ENCODE peak calls at places on chromosome 21, in ten cellular contexts. M is Panc1, L is GM12892, I is breast epithelium, Q is sigmoid colon, W is stomach, P is HL-60, Z is K562, B is GM23338, S is transverse colon. A is an unnamed sample.

GRCh38 chr21:45004059-45004422 is 64.2 kb downstream of the SLX9 start:
- DNase-seq in M (no peak), W (no peak), Z (no peak), P (no peak), S (peak; percentile 2), B (no peak), I (no peak), Q (no peak), L (no peak), A (no peak)

GRCh38 chr21:18384771-18385170 is 18.8 kb downstream of the TMPRSS15 start:
- DNase-seq in Z (peak; percentile 11), W (no peak), P (no peak), L (no peak), I (no peak), Q (no peak), M (no peak), B (peak; percentile 76), S (no peak), A (no peak)

GRCh38 chr21:34796518-34797201 is 127.9 kb downstream of the CLIC6 start:
- DNase-seq in L (no peak), Z (no peak), I (no peak), W (no peak), P (no peak), Q (no peak), S (no peak), M (no peak), B (peak; percentile 32), A (no peak)

GRCh38 chr21:22535630-22536029 is 1537.4 kb downstream of the NCAM2 start:
- DNase-seq in S (no peak), W (no peak), P (no peak), M (no peak), L (no peak), Z (no peak), I (no peak), B (no peak), Q (no peak), A (no peak)

GRCh38 chr21:17784604-17785402 is 34.4 kb downstream of the C21orf91 start:
- DNase-seq in M (no peak), W (no peak), L (no peak), Q (no peak), P (peak; percentile 52), S (peak; percentile 30), I (no peak), Z (no peak), B (no peak), A (no peak)

GRCh38 chr21:33308586-33309490 is 15.9 kb upstream of the IFNAR1 start:
- DNase-seq in Z (no peak), M (no peak), P (peak; percentile 88), B (no peak), Q (no peak), I (no peak), L (no peak), S (peak; percentile 71), W (no peak), A (no peak)

GRCh38 chr21:22260274-22260673 is 1262.1 kb downstream of the NCAM2 start:
- DNase-seq in M (no peak), B (no peak), I (no peak), S (no peak), Z (no peak), L (no peak), Q (no peak), W (no peak), P (no peak), A (no peak)

GRCh38 chr21:45461369-45461750 is 56.4 kb downstream of the COL18A1 start:
- DNase-seq in M (no peak), B (no peak), L (no peak), Q (peak; percentile 53), P (no peak), Z (no peak), S (no peak), I (no peak), W (no peak), A (no peak)

GRCh38 chr21:25910809-25911208 is 176.0 kb downstream of the GABPA start:
- DNase-seq in Z (no peak), Q (no peak), W (no peak), I (no peak), S (no peak), B (no peak), M (no peak), L (no peak), P (no peak), A (no peak)

GRCh38 chr21:25909341-25909740 is 174.6 kb downstream of the GABPA start:
- DNase-seq in S (no peak), Z (no peak), Q (no peak), W (no peak), M (no peak), B (no peak), L (no peak), I (no peak), P (no peak), A (no peak)

GRCh38 chr21:25911730-25912401 is 177.1 kb downstream of the GABPA start:
- DNase-seq in I (no peak), S (peak; percentile 49), M (no peak), P (no peak), Q (no peak), W (peak; percentile 77), B (no peak), Z (no peak), L (no peak), A (no peak)

GRCh38 chr21:25913488-25913887 is 178.7 kb downstream of the GABPA start:
- DNase-seq in W (no peak), M (no peak), I (no peak), L (no peak), P (no peak), S (no peak), Q (no peak), Z (no peak), B (no peak), A (no peak)

DNA sequence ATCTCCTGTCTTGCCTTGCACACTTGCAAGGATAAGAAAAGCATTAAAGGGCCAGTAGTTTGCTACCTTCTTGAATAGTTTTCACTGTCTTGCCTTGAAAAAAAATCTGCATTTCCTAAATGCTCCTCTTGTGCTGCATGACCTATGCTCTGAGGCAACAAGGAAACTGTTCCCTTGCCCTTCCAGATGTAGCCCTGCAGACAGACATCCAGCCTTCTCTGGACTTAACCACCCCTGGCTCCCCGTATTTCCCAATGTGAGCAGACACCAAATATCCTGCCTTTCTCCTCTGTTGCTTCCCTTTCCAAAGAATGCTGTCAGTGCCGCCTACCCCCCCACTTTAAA is 177.6 kb downstream of the GABPA start:
- DNase-seq in Q (no peak), W (no peak), L (no peak), B (no peak), S (no peak), Z (no peak), I (no peak), M (no peak), P (no peak), A (no peak)
- TF ChIP-seq POLR2AphosphoS5 in Q (no peak), W (no peak), L (no peak), B (no peak), S (no peak), Z (no peak), I (no peak), M (no peak), P (no peak), A (no peak)

GRCh38 chr21:31366825-31367224 is 22.8 kb upstream of the TIAM1 start:
- DNase-seq in I (peak; percentile 75), M (peak; percentile 69), B (no peak), S (no peak), Q (no peak), P (no peak), Z (no peak), L (no peak), W (peak; percentile 50), A (no peak)
- TF ChIP-seq POLR2AphosphoS5 in I (no peak), M (no peak), B (no peak), S (no peak), Q (no peak), P (no peak), Z (no peak), L (no peak), W (no peak), A (no peak)

GRCh38 chr21:29892379-29892778 is 47.4 kb downstream of the GRIK1 start:
- DNase-seq in I (no peak), P (no peak), B (no peak), S (no peak), L (no peak), Q (no peak), M (no peak), Z (no peak), W (no peak), A (no peak)
- TF ChIP-seq POLR2AphosphoS5 in I (no peak), P (no peak), B (no peak), S (no peak), L (no peak), Q (no peak), M (no peak), Z (no peak), W (no peak), A (no peak)

GRCh38 chr21:43608664-43609063 is 50.6 kb downstream of the HSF2BP start:
- DNase-seq in Q (no peak), M (no peak), S (no peak), P (no peak), W (no peak), L (no peak), Z (no peak), B (no peak), I (no peak), A (no peak)

GRCh38 chr21:43613755-43614638 is 45.3 kb downstream of the HSF2BP start:
- DNase-seq in Z (peak; percentile 44), I (no peak), W (no peak), L (peak; percentile 34), Q (no peak), M (no peak), B (no peak), S (no peak), P (no peak), A (no peak)

GRCh38 chr21:43608225-43608624 is 51.1 kb downstream of the HSF2BP start:
- DNase-seq in L (no peak), W (no peak), P (no peak), Q (no peak), S (no peak), M (no peak), I (no peak), Z (no peak), B (no peak), A (no peak)

GRCh38 chr21:43609501-43610340 is 49.6 kb downstream of the HSF2BP start:
- DNase-seq in Q (peak; percentile 73), M (no peak), W (peak; percentile 84), L (no peak), P (no peak), I (peak; percentile 54), S (peak; percentile 71), B (no peak), Z (no peak), A (peak; percentile 90)

DNA sequence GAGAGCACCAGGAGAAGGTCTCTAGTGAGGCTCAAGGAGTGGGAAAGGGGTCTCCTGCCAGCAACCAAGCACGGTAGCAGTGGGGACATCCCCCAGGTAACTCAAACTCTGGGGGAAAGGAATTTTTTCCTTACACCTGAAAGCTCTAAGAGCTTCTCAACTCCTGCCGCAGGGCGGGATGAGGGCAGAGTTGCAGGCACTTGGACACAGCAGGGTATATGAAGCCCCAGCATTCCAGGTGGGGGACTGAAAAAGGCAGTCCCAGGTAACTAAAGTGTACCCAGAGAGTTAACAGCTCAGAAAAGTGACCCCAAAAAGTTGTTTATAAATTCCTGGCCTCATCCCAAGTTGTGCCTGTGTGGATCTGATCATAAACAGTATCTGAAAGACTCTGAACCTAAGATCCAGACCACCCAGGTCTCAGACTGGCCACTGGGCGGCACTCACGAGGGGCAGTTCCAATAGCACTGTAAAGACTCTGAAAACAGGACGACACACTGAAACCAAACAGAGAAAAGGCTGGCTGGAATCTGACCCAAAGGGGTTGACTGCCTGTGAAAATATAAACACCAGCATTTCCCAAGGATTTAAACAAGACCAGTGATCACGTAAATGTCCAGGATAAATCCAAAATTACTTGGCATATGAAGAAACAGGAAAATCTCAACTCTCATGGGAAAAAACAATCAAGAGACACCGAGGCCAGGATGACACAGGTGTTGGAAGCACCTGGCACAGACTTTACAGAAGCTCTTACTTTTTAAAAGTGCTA is 47.5 kb downstream of the HSF2BP start:
- DNase-seq in S (peak; percentile 84), Z (peak; percentile 70), M (no peak), P (peak; percentile 47), B (peak; percentile 85), W (peak; percentile 78), Q (peak; percentile 85), I (peak; percentile 67), L (no peak), A (no peak)
- TF ChIP-seq POLR2AphosphoS5 in S (no peak), Z (no peak), M (no peak), P (no peak), B (no peak), W (no peak), Q (no peak), I (no peak), L (no peak), A (no peak)